ENCODE peak calls at places on chromosome 13, in eight cellular contexts. Z, G, V, K, Y, S, T and U are unnamed samples.

GRCh38 chr13:112859128-112859816 is 109.7 kb upstream of the MCF2L start:
- DNase-seq in Z (no peak), G (no peak), V (no peak), K (no peak), Y (no peak), S (no peak), T (no peak), U (no peak)

GRCh38 chr13:87884874-87885273 is 213.7 kb downstream of the SLITRK5 start:
- DNase-seq in Z (no peak), G (no peak), V (no peak), K (no peak), Y (peak), S (no peak), T (no peak), U (no peak)

GRCh38 chr13:112670864-112671263 is 19.0 kb upstream of the ATP11A start:
- DNase-seq in Z (no peak), G (no peak), V (no peak), K (no peak), Y (no peak), S (no peak), T (no peak), U (no peak)

GRCh38 chr13:22505489-22505888 is 675.3 kb upstream of the SGCG start:
- DNase-seq in Z (no peak), G (no peak), V (no peak), K (no peak), Y (no peak), S (no peak), T (no peak), U (no peak)

GRCh38 chr13:46354143-46355087 is 32.6 kb downstream of the RUBCNL start:
- DNase-seq in Z (peak), G (no peak), V (no peak), K (no peak), Y (peak), S (no peak), T (no peak), U (no peak)

GRCh38 chr13:114151565-114152284 is 19.3 kb upstream of the RASA3 start:
- DNase-seq in Z (peak), G (no peak), V (no peak), K (peak), Y (no peak), S (no peak), T (no peak), U (peak)

GRCh38 chr13:95627590-95627989 is 16.9 kb downstream of the DZIP1 start:
- DNase-seq in Z (no peak), G (no peak), V (no peak), K (no peak), Y (no peak), S (no peak), T (no peak), U (no peak)

GRCh38 chr13:45219123-45219891 is 18.5 kb upstream of the KCTD4 start:
- DNase-seq in Z (no peak), G (no peak), V (no peak), K (no peak), Y (no peak), S (no peak), T (no peak), U (no peak)

GRCh38 chr13:24161980-24162517 is 1.5 kb downstream of the SPATA13 start:
- DNase-seq in Z (no peak), G (no peak), V (no peak), K (peak), Y (no peak), S (no peak), T (no peak), U (no peak)

GRCh38 chr13:39036212-39036611 is 1.7 kb downstream of the PROSER1 start:
- DNase-seq in Z (no peak), G (no peak), V (no peak), K (no peak), Y (no peak), S (no peak), T (no peak), U (no peak)

GRCh38 chr13:110499621-110500281 is 61.8 kb downstream of the RAB20 start:
- DNase-seq in Z (no peak), G (no peak), V (no peak), K (no peak), Y (no peak), S (no peak), T (no peak), U (no peak)

GRCh38 chr13:102311433-102311796 is 90.4 kb downstream of the FGF14 start:
- DNase-seq in Z (no peak), G (no peak), V (no peak), K (no peak), Y (no peak), S (no peak), T (no peak), U (no peak)

GRCh38 chr13:29993716-29994488 is 143.5 kb upstream of the UBL3 start:
- DNase-seq in Z (no peak), G (no peak), V (no peak), K (no peak), Y (peak), S (no peak), T (peak), U (no peak)

GRCh38 chr13:22002893-22003292 is 332.0 kb downstream of the FGF9 start:
- DNase-seq in Z (no peak), G (no peak), V (no peak), K (no peak), Y (no peak), S (no peak), T (no peak), U (no peak)

GRCh38 chr13:28147489-28147888 is 9.1 kb downstream of the PAN3 start:
- DNase-seq in Z (no peak), G (no peak), V (no peak), K (no peak), Y (no peak), S (no peak), T (no peak), U (no peak)

GRCh38 chr13:73859841-73860240 is 274.4 kb downstream of the KLF12 start:
- DNase-seq in Z (no peak), G (no peak), V (no peak), K (no peak), Y (no peak), S (no peak), T (no peak), U (no peak)

GRCh38 chr13:109666656-109667448 is 119.5 kb downstream of the IRS2 start:
- DNase-seq in Z (no peak), G (no peak), V (no peak), K (peak), Y (no peak), S (no peak), T (no peak), U (no peak)

GRCh38 chr13:30791354-30791921 is 56.1 kb downstream of the ALOX5AP start:
- DNase-seq in Z (no peak), G (no peak), V (peak), K (no peak), Y (no peak), S (no peak), T (no peak), U (no peak)

GRCh38 chr13:113922412-113923118 is 51.3 kb downstream of the C13orf46 start:
- DNase-seq in Z (no peak), G (no peak), V (no peak), K (peak), Y (no peak), S (no peak), T (peak), U (peak)

GRCh38 chr13:72141845-72142470 is 275.0 kb upstream of the DACH1 start:
- DNase-seq in Z (no peak), G (no peak), V (no peak), K (no peak), Y (no peak), S (no peak), T (no peak), U (no peak)

GRCh38 chr13:113649212-113649611 is 8.8 kb downstream of the ATP4B start:
- DNase-seq in Z (no peak), G (no peak), V (no peak), K (peak), Y (no peak), S (no peak), T (peak), U (no peak)

GRCh38 chr13:27549406-27549981 is 70.8 kb downstream of the LNX2 start:
- DNase-seq in Z (no peak), G (no peak), V (no peak), K (peak), Y (no peak), S (no peak), T (no peak), U (no peak)

GRCh38 chr13:112923962-112924361 is 45.1 kb upstream of the MCF2L start:
- DNase-seq in Z (no peak), G (no peak), V (no peak), K (no peak), Y (no peak), S (no peak), T (no peak), U (no peak)

GRCh38 chr13:79910869-79911540 is 429.9 kb downstream of the SPRY2 start:
- DNase-seq in Z (no peak), G (no peak), V (no peak), K (no peak), Y (no peak), S (no peak), T (no peak), U (no peak)

GRCh38 chr13:75985132-75985531 is 349.0 kb downstream of the LMO7 start:
- DNase-seq in Z (no peak), G (no peak), V (no peak), K (no peak), Y (no peak), S (no peak), T (no peak), U (no peak)

GRCh38 chr13:19681517-19681916 is 48.1 kb downstream of the MPHOSPH8 start:
- DNase-seq in Z (no peak), G (no peak), V (no peak), K (no peak), Y (no peak), S (no peak), T (no peak), U (no peak)

GRCh38 chr13:93262729-93263128 is 36.1 kb downstream of the GPC6 start:
- DNase-seq in Z (no peak), G (no peak), V (no peak), K (no peak), Y (no peak), S (no peak), T (no peak), U (no peak)

GRCh38 chr13:60627071-60627686 is 230.2 kb downstream of the TDRD3 start:
- DNase-seq in Z (peak), G (no peak), V (no peak), K (no peak), Y (no peak), S (no peak), T (no peak), U (no peak)

GRCh38 chr13:107271226-107271625 is 703.3 kb upstream of the ARGLU1 start:
- DNase-seq in Z (no peak), G (no peak), V (no peak), K (no peak), Y (no peak), S (no peak), T (no peak), U (no peak)

GRCh38 chr13:106484755-106485193 is 50.7 kb downstream of the EFNB2 start:
- DNase-seq in Z (no peak), G (no peak), V (no peak), K (no peak), Y (no peak), S (no peak), T (no peak), U (no peak)

GRCh38 chr13:60282708-60283107 is 114.3 kb upstream of the TDRD3 start:
- DNase-seq in Z (no peak), G (no peak), V (no peak), K (no peak), Y (no peak), S (no peak), T (no peak), U (no peak)

GRCh38 chr13:93146584-93147292 is 79.9 kb upstream of the GPC6 start:
- DNase-seq in Z (no peak), G (no peak), V (no peak), K (no peak), Y (peak), S (no peak), T (no peak), U (no peak)

GRCh38 chr13:92175330-92175729 is 776.9 kb downstream of the GPC5 start:
- DNase-seq in Z (no peak), G (no peak), V (no peak), K (no peak), Y (peak), S (no peak), T (no peak), U (no peak)

GRCh38 chr13:101202590-101202989 is 213.7 kb downstream of the NALCN start:
- DNase-seq in Z (no peak), G (no peak), V (no peak), K (no peak), Y (no peak), S (no peak), T (no peak), U (no peak)

GRCh38 chr13:26422036-26422435 is 135.4 kb upstream of the WASF3 start:
- DNase-seq in Z (no peak), G (no peak), V (no peak), K (no peak), Y (no peak), S (no peak), T (no peak), U (no peak)

GRCh38 chr13:31951215-31951678 is 80.3 kb upstream of the FRY start:
- DNase-seq in Z (no peak), G (peak), V (no peak), K (peak), Y (no peak), S (no peak), T (no peak), U (no peak)

GRCh38 chr13:23871616-23872220 is 17.5 kb downstream of the MIPEP start:
- DNase-seq in Z (no peak), G (no peak), V (no peak), K (no peak), Y (no peak), S (no peak), T (no peak), U (no peak)

GRCh38 chr13:22487932-22488331 is 692.8 kb upstream of the SGCG start:
- DNase-seq in Z (no peak), G (no peak), V (no peak), K (no peak), Y (no peak), S (no peak), T (no peak), U (no peak)

GRCh38 chr13:113946409-113947181 is 27.3 kb downstream of the C13orf46 start:
- DNase-seq in Z (no peak), G (no peak), V (no peak), K (no peak), Y (no peak), S (no peak), T (no peak), U (peak)

GRCh38 chr13:98802999-98803666 is 50.7 kb upstream of the SLC15A1 start:
- DNase-seq in Z (no peak), G (peak), V (no peak), K (no peak), Y (no peak), S (no peak), T (no peak), U (no peak)
- H3K27ac ChIP-seq in Z (no peak), G (no peak), V (no peak), K (no peak), Y (no peak), S (no peak), T (no peak), U (no peak)

GRCh38 chr13:42498521-42498920 is 75.4 kb upstream of the TNFSF11 start:
- DNase-seq in Z (no peak), G (no peak), V (no peak), K (no peak), Y (no peak), S (no peak), T (no peak), U (no peak)
- TF ChIP-seq CTCF in Z (peak), G (no peak), V (no peak), K (no peak), Y (no peak), S (no peak), T (no peak), U (no peak)

GRCh38 chr13:36356058-36356457 is 9.9 kb upstream of the SPART start:
- DNase-seq in Z (no peak), G (no peak), V (no peak), K (no peak), Y (no peak), S (no peak), T (no peak), U (no peak)
- H3K27ac ChIP-seq in Z (no peak), G (no peak), V (no peak), K (no peak), Y (no peak), S (no peak), T (peak), U (no peak)

GRCh38 chr13:65677906-65678305 is 1552.2 kb downstream of the PCDH9 start:
- DNase-seq in Z (peak), G (no peak), V (no peak), K (no peak), Y (no peak), S (no peak), T (no peak), U (no peak)
- TF ChIP-seq CTCF in Z (no peak), G (no peak), V (no peak), K (no peak), Y (no peak), S (no peak), T (no peak), U (no peak)

GRCh38 chr13:50529154-50529882 is 314.2 kb downstream of the DLEU7 start:
- DNase-seq in Z (peak), G (peak), V (peak), K (peak), Y (peak), S (no peak), T (peak), U (peak)
- H3K27ac ChIP-seq in Z (peak), G (peak), V (peak), K (peak), Y (peak), S (no peak), T (peak), U (peak)

GRCh38 chr13:40666058-40666904 is at the start of gene FOXO1:
- DNase-seq in Z (peak), G (peak), V (peak), K (peak), Y (peak), S (peak), T (peak), U (peak)
- TF ChIP-seq CTCF in Z (no peak), G (no peak), V (no peak), K (no peak), Y (no peak), S (no peak), T (peak), U (no peak)